ENCODE peak calls at places on chromosomes 1 and 21, in four cellular contexts. Q is heart left ventricle; I is naive thymus-derived CD8-positive, alpha-beta T cell; S is GM13977. J is an unnamed sample.

GRCh38 chr1:111593403-111594127 is 26.0 kb upstream of the RAP1A start:
- DNase-seq in I (no peak), Q (no peak), S (no peak), J (no peak)

GRCh38 chr1:201605385-201605747 is 66.4 kb downstream of the NAV1 start:
- DNase-seq in Q (no peak), S (no peak), I (no peak), J (no peak)

GRCh38 chr21:21851657-21852056 is 853.4 kb downstream of the NCAM2 start:
- DNase-seq in Q (no peak), I (no peak), S (no peak), J (no peak)

GRCh38 chr1:47593598-47594285 is 155.9 kb downstream of the FOXD2 start:
- DNase-seq in S (no peak), Q (no peak), I (no peak), J (no peak)

GRCh38 chr1:217554849-217555248 is 76.0 kb downstream of the GPATCH2 start:
- DNase-seq in S (no peak), Q (no peak), I (no peak), J (no peak)

GRCh38 chr1:167645625-167646410 is 15.8 kb downstream of the RCSD1 start:
- DNase-seq in S (no peak), Q (no peak), I (no peak), J (no peak)

GRCh38 chr1:109256971-109257681 is 7.8 kb downstream of the CELSR2 start:
- DNase-seq in I (no peak), S (no peak), Q (no peak), J (no peak)

GRCh38 chr21:46009951-46010655 is 28.5 kb downstream of the COL6A1 start:
- DNase-seq in S (no peak), I (no peak), Q (peak), J (no peak)

GRCh38 chr1:186925881-186926676 is 97.3 kb downstream of the PLA2G4A start:
- DNase-seq in S (peak), I (no peak), Q (no peak), J (no peak)

GRCh38 chr1:27868932-27869718 is 3.2 kb upstream of the THEMIS2 start:
- DNase-seq in I (peak), Q (no peak), S (peak), J (peak)

GRCh38 chr1:85569737-85570404 is 10.7 kb upstream of the CCN1 start:
- DNase-seq in I (no peak), Q (no peak), S (no peak), J (no peak)

GRCh38 chr1:204844326-204844725 is 26.3 kb upstream of the NFASC start:
- DNase-seq in S (no peak), I (no peak), Q (no peak), J (no peak)

GRCh38 chr1:64192290-64192689 is 11.1 kb upstream of the UBE2U start:
- DNase-seq in Q (no peak), I (no peak), S (no peak), J (no peak)

GRCh38 chr21:28391938-28392337 is 600.7 kb downstream of the LTN1 start:
- DNase-seq in I (no peak), S (no peak), Q (no peak), J (no peak)

GRCh38 chr1:44327679-44328491 is 27.2 kb downstream of the ERI3 start:
- DNase-seq in Q (peak), S (no peak), I (no peak), J (no peak)

GRCh38 chr21:35400233-35400939 is 351.3 kb upstream of the RUNX1 start:
- DNase-seq in I (peak), Q (no peak), S (peak), J (peak)

GRCh38 chr1:84133479-84133878 is 10.6 kb upstream of the PRKACB start:
- DNase-seq in Q (no peak), S (no peak), I (no peak), J (no peak)

GRCh38 chr1:29384496-29385015 is 148.2 kb downstream of the PTPRU start:
- DNase-seq in S (no peak), I (no peak), Q (no peak), J (no peak)

GRCh38 chr1:236556606-236557005 is 32.8 kb downstream of the LGALS8 start:
- DNase-seq in I (no peak), S (no peak), Q (no peak), J (no peak)

GRCh38 chr1:28395181-28395580 is 25.6 kb downstream of the PHACTR4 start:
- DNase-seq in Q (no peak), I (no peak), S (peak), J (no peak)

GRCh38 chr1:67674260-67675011 is 10.6 kb upstream of the GADD45A start:
- DNase-seq in S (no peak), Q (peak), I (peak), J (no peak)